ENCODE peak calls at places on chromosome 19, in ten cellular contexts. N, Z, O, U, L, G, B, C, S and H are unnamed samples.

GRCh38 chr19:58558623-58559274 is 338 bp upstream of the UBE2M start:
- DNase-seq in C (peak; percentile 99), G (peak; percentile 99), B (no peak), Z (peak; percentile 100), S (peak; percentile 97), L (peak; percentile 100), O (peak; percentile 100), U (no peak), N (peak; percentile 99), H (peak; percentile 98)

GRCh38 chr19:14021474-14021873 is 6.5 kb upstream of the RLN3 start:
- DNase-seq in B (no peak), C (no peak), N (no peak), Z (no peak), O (no peak), L (no peak), U (no peak), G (peak; percentile 18), S (no peak), H (no peak)

GRCh38 chr19:961866-962620 is 22.1 kb upstream of the WDR18 start:
- DNase-seq in L (no peak), C (no peak), O (no peak), S (no peak), G (no peak), N (peak; percentile 53), B (no peak), U (no peak), Z (no peak), H (peak; percentile 34)

GRCh38 chr19:383922-384800 is 24.8 kb downstream of the C2CD4C start:
- DNase-seq in N (peak; percentile 5), U (no peak), B (no peak), S (no peak), Z (peak; percentile 72), O (peak; percentile 45), L (peak; percentile 86), G (no peak), C (peak; percentile 64), H (no peak)

GRCh38 chr19:48230555-48231129 is 25.1 kb downstream of the CARD8 start:
- DNase-seq in L (peak; percentile 37), Z (no peak), O (no peak), B (no peak), S (no peak), N (no peak), C (no peak), G (no peak), U (no peak), H (no peak)

GRCh38 chr19:27718262-27718661 is 1494.7 kb downstream of the UQCRFS1 start:
- DNase-seq in L (no peak), G (no peak), Z (no peak), S (peak; percentile 30), C (no peak), U (no peak), O (no peak), N (no peak), B (no peak), H (no peak)

GRCh38 chr19:13181747-13182388 is 31.7 kb downstream of the IER2 start:
- DNase-seq in U (no peak), C (peak; percentile 19), Z (peak; percentile 80), O (peak; percentile 77), S (no peak), G (peak; percentile 78), L (no peak), N (peak; percentile 55), B (no peak), H (peak; percentile 60)

GRCh38 chr19:53660584-53660983 is 28.8 kb downstream of the DPRX start:
- DNase-seq in S (no peak), U (no peak), Z (no peak), B (no peak), O (no peak), C (no peak), N (no peak), L (no peak), G (no peak), H (no peak)

GRCh38 chr19:55487884-55488687 is at the start of gene SSC5D:
- DNase-seq in Z (peak; percentile 73), G (peak; percentile 29), C (no peak), B (no peak), U (no peak), L (no peak), N (peak; percentile 64), O (peak; percentile 61), S (no peak), H (peak; percentile 70)

GRCh38 chr19:51242881-51243280 is 8.0 kb upstream of the SIGLECL1 start:
- DNase-seq in C (no peak), S (no peak), N (no peak), U (no peak), B (no peak), L (no peak), O (no peak), G (peak; percentile 68), Z (no peak), H (no peak)

GRCh38 chr19:22882797-22883196 is 50.7 kb downstream of the ZNF723 start:
- DNase-seq in L (no peak), B (peak; percentile 55), C (no peak), U (no peak), Z (no peak), N (peak; percentile 18), S (peak; percentile 17), G (peak; percentile 39), O (no peak), H (peak; percentile 19)

GRCh38 chr19:47124937-47125668 is 5.5 kb upstream of the SAE1 start:
- DNase-seq in U (no peak), L (no peak), O (no peak), S (peak; percentile 55), C (peak; percentile 84), B (peak; percentile 75), N (peak; percentile 88), G (peak; percentile 32), Z (no peak), H (peak; percentile 83)

GRCh38 chr19:49380391-49380790 is 7.7 kb upstream of the KASH5 start:
- DNase-seq in Z (no peak), G (no peak), U (no peak), N (no peak), O (no peak), S (no peak), L (no peak), C (no peak), B (no peak), H (no peak)

DNA sequence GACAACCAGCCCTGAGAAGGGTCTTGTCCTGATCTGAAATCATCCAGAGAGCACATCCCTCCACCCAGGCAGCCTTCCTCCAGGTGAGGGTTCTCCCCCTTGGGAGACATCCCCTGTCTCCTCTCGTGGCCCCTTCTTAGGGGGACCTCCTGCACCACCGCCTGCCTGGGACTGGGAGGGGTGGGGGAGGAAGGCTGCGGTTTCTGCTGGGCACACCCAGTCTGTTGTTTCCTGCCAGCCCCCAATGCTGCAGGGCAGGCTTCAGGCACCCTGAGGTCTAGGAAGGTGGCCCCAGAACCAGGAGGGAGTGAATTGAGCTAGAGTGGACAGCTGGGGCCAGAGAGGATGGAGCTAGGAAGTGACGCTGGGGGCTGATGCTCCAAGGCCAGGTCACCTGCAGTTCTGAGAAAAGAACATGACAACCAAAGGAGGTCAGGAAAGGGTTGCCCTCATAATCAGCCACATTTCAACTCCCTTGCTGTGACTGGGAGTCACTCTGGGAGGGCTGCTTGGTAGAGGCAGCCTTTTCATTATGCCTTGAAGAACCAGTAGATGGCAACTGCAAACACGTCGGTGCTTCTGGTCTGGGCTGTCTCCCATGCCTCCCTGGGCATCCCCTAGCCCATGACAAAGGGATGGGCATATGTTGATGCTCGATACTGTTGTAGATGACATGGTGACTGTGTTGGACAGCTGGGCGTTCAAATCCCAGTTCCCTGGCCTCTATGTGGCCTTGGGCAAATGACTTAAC is 1.4 kb downstream of the ARHGEF18 start:
- DNase-seq in S (no peak), C (no peak), L (no peak), G (peak; percentile 85), U (no peak), O (no peak), Z (no peak), N (no peak), B (no peak), H (no peak)
- TF ChIP-seq CTCF in S (no peak), C (no peak), L (no peak), G (no peak), U (no peak), O (no peak), Z (no peak), N (no peak), B (no peak), H (no peak)

DNA sequence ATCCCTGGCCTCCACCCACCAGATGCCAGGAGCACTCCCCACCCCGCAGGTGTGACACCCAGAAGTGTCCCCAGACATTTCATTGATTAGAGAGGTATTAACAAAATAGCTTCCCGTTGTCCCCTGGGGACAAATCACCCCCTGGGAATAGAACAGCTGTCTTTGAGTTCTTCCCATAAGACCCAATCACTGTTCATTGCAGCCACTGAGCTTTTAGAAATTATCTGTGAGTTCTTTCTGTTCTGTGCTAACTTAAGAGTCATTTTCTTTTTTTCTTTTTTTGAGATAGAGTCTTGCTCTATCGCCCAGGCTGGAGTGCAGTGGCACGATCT is 32.8 kb downstream of the MYO9B start:
- DNase-seq in U (no peak), Z (no peak), G (no peak), C (no peak), S (no peak), O (no peak), L (no peak), B (no peak), N (no peak), H (no peak)
- H3K4me3 ChIP-seq in U (no peak overlapping the region), Z (no peak overlapping the region), G (no peak overlapping the region), C (no peak overlapping the region), S (no peak overlapping the region), O (no peak overlapping the region), L (no peak overlapping the region), B (no peak overlapping the region), N (peak overlapping the region; percentile 1), H (no peak overlapping the region)

GRCh38 chr19:41441321-41441945 is 1.5 kb upstream of the ERICH4 start:
- DNase-seq in C (no peak), B (no peak), U (no peak), Z (no peak), G (no peak), S (no peak), L (no peak), O (no peak), N (no peak), H (no peak)

GRCh38 chr19:41436664-41436951 is 3.1 kb downstream of the DMAC2 start:
- DNase-seq in U (no peak), O (no peak), N (no peak), S (no peak), G (no peak), C (no peak), L (no peak), B (no peak), Z (no peak), H (no peak)

GRCh38 chr19:41442473-41443360 is at the start of gene ERICH4:
- DNase-seq in G (no peak), U (no peak), O (no peak), C (no peak), L (no peak), Z (no peak), B (no peak), S (no peak), N (no peak), H (no peak)

GRCh38 chr19:41437944-41438574 is 1.7 kb downstream of the DMAC2 start:
- DNase-seq in C (no peak), B (no peak), S (no peak), N (no peak), Z (no peak), L (peak; percentile 49), O (no peak), U (no peak), G (no peak), H (no peak)

GRCh38 chr19:41439441-41440222 is at the start of gene DMAC2:
- DNase-seq in L (peak; percentile 86), U (peak; percentile 86), N (peak; percentile 97), Z (peak; percentile 94), S (peak; percentile 97), B (peak; percentile 94), O (peak; percentile 93), G (peak; percentile 99), C (peak; percentile 100), H (peak; percentile 97)
- TF ChIP-seq CTCF in L (peak; percentile 45), U (peak; percentile 20), N (peak; percentile 38), Z (peak; percentile 71), S (peak; percentile 57), B (peak; percentile 61), O (peak; percentile 46), G (peak; percentile 39), C (peak; percentile 50), H (peak; percentile 36)

GRCh38 chr19:11481777-11482383 is 1.0 kb upstream of the ELAVL3 start:
- DNase-seq in L (peak; percentile 89), Z (peak; percentile 86), S (peak; percentile 74), G (peak; percentile 73), O (peak; percentile 70), U (no peak), C (peak; percentile 84), N (peak; percentile 75), B (no peak), H (peak; percentile 81)
- H3K4me3 ChIP-seq in L (no peak overlapping the region), Z (peak overlapping the region; percentile 42), S (peak overlapping the region; percentile 31), G (peak overlapping the region; percentile 26), O (peak overlapping the region; percentile 37), U (peak overlapping the region; percentile 27), C (peak overlapping the region; percentile 25), N (peak overlapping the region; percentile 52), B (no peak overlapping the region), H (peak overlapping the region; percentile 21)